ENCODE peak calls at places on chromosome 3, in seven cellular contexts. F is DND-41, M is dorsolateral prefrontal cortex, W is brain microvascular endothelial cell, S is A549, G is gastrocnemius medialis, B is Peyer's patch. K is an unnamed sample.

GRCh38 chr3:147509444-147509843 is 100.3 kb downstream of the ZIC1 start:
- DNase-seq in F (no peak), M (no peak), W (no peak), S (no peak), G (no peak), B (no peak), K (no peak)

GRCh38 chr3:103367481-103367880 is 932.7 kb downstream of the ZPLD1 start:
- DNase-seq in F (no peak), M (no peak), W (no peak), S (no peak), G (no peak), B (no peak), K (no peak)

GRCh38 chr3:58384381-58385090 is 49.1 kb downstream of the PDHB start:
- DNase-seq in F (no peak), M (no peak), W (no peak), S (no peak), G (no peak), B (no peak), K (no peak)

GRCh38 chr3:197352382-197352781 is 54.0 kb upstream of the DLG1 start:
- DNase-seq in F (no peak), M (no peak), W (peak), S (no peak), G (peak), B (no peak), K (no peak)

GRCh38 chr3:73324203-73325155 is 263.0 kb downstream of the EBLN2 start:
- DNase-seq in F (no peak), M (no peak), W (no peak), S (no peak), G (no peak), B (no peak), K (no peak)

GRCh38 chr3:171284308-171285075 is 175.7 kb downstream of the TNIK start:
- DNase-seq in F (no peak), M (no peak), W (peak), S (peak), G (peak), B (no peak), K (peak)

GRCh38 chr3:95705786-95706418 is 1108.5 kb upstream of the EPHA6 start:
- DNase-seq in F (peak), M (no peak), W (no peak), S (no peak), G (no peak), B (no peak), K (no peak)

GRCh38 chr3:136862611-136862951 is 573 bp downstream of the NCK1 start:
- DNase-seq in F (peak), M (peak), W (peak), S (peak), G (peak), B (peak), K (peak)

GRCh38 chr3:159860727-159861126 is 127.9 kb upstream of the IL12A start:
- DNase-seq in F (no peak), M (no peak), W (no peak), S (no peak), G (no peak), B (no peak), K (no peak)

GRCh38 chr3:195112361-195112791 is 158.6 kb downstream of the XXYLT1 start:
- DNase-seq in F (no peak), M (no peak), W (no peak), S (no peak), G (no peak), B (no peak), K (no peak)

GRCh38 chr3:122767690-122768372 is 25.8 kb downstream of the HSPBAP1 start:
- DNase-seq in F (no peak), M (no peak), W (no peak), S (no peak), G (no peak), B (no peak), K (no peak)

GRCh38 chr3:141442421-141442820 is 44.4 kb upstream of the RASA2 start:
- DNase-seq in F (no peak), M (no peak), W (no peak), S (no peak), G (no peak), B (no peak), K (no peak)

GRCh38 chr3:49998326-49998725 is 58.4 kb downstream of the RBM6 start:
- DNase-seq in F (no peak), M (no peak), W (peak), S (no peak), G (no peak), B (no peak), K (peak)

GRCh38 chr3:142523921-142524566 is 54.5 kb downstream of the ATR start:
- DNase-seq in F (no peak), M (no peak), W (peak), S (no peak), G (no peak), B (no peak), K (no peak)

GRCh38 chr3:177055557-177056290 is 141.6 kb downstream of the TBL1XR1 start:
- DNase-seq in F (no peak), M (no peak), W (no peak), S (no peak), G (no peak), B (no peak), K (no peak)

GRCh38 chr3:73037369-73037699 is 24.1 kb upstream of the EBLN2 start:
- DNase-seq in F (no peak), M (no peak), W (peak), S (no peak), G (no peak), B (no peak), K (no peak)

GRCh38 chr3:175111036-175111435 is 251.9 kb downstream of the NAALADL2 start:
- DNase-seq in F (no peak), M (no peak), W (peak), S (no peak), G (no peak), B (no peak), K (no peak)

GRCh38 chr3:99639579-99639978 is 1.2 kb downstream of the COL8A1 start:
- DNase-seq in F (no peak), M (no peak), W (no peak), S (no peak), G (no peak), B (no peak), K (no peak)

GRCh38 chr3:183548262-183548769 is 7.2 kb downstream of the KLHL6 start:
- DNase-seq in F (no peak), M (no peak), W (peak), S (peak), G (no peak), B (peak), K (peak)

GRCh38 chr3:135514064-135514455 is 451.5 kb upstream of the PPP2R3A start:
- DNase-seq in F (no peak), M (no peak), W (no peak), S (no peak), G (no peak), B (no peak), K (no peak)

GRCh38 chr3:65828706-65829105 is 210.0 kb downstream of the MAGI1 start:
- DNase-seq in F (no peak), M (no peak), W (peak), S (no peak), G (no peak), B (no peak), K (no peak)

GRCh38 chr3:55500555-55501340 is 13.6 kb upstream of the WNT5A start:
- DNase-seq in F (no peak), M (no peak), W (no peak), S (no peak), G (no peak), B (no peak), K (no peak)

GRCh38 chr3:34882764-34883163 is 756.6 kb upstream of the ARPP21 start:
- DNase-seq in F (peak), M (no peak), W (peak), S (no peak), G (no peak), B (no peak), K (no peak)

GRCh38 chr3:186133980-186134379 is 25.1 kb upstream of the ETV5 start:
- DNase-seq in F (no peak), M (no peak), W (no peak), S (no peak), G (no peak), B (no peak), K (no peak)

GRCh38 chr3:172919297-172919683 is 168.8 kb downstream of the ECT2 start:
- DNase-seq in F (no peak), M (no peak), W (no peak), S (no peak), G (no peak), B (no peak), K (no peak)

GRCh38 chr3:158728851-158729250 is 3.4 kb downstream of the RARRES1 start:
- DNase-seq in F (no peak), M (no peak), W (no peak), S (no peak), G (no peak), B (no peak), K (no peak)

GRCh38 chr3:66904336-66904735 is 93.8 kb upstream of the KBTBD8 start:
- DNase-seq in F (no peak), M (no peak), W (no peak), S (no peak), G (no peak), B (no peak), K (no peak)

GRCh38 chr3:111590096-111590491 is 5.1 kb downstream of the ZBED2 start:
- DNase-seq in F (no peak), M (no peak), W (no peak), S (no peak), G (no peak), B (no peak), K (no peak)

GRCh38 chr3:189710620-189711388 is 79.6 kb downstream of the TP63 start:
- DNase-seq in F (no peak), M (no peak), W (peak), S (peak), G (peak), B (no peak), K (peak)

GRCh38 chr3:46693038-46693896 is at the start of gene ALS2CL:
- DNase-seq in F (no peak), M (no peak), W (no peak), S (peak), G (peak), B (peak), K (peak)

GRCh38 chr3:71131893-71132314 is 451.6 kb downstream of the FOXP1 start:
- DNase-seq in F (no peak), M (peak), W (no peak), S (no peak), G (no peak), B (no peak), K (no peak)

GRCh38 chr3:187808466-187809291 is 63.4 kb upstream of the BCL6 start:
- DNase-seq in F (no peak), M (no peak), W (no peak), S (no peak), G (no peak), B (peak), K (peak)

GRCh38 chr3:53071882-53072431 is 26.1 kb upstream of the SFMBT1 start:
- DNase-seq in F (no peak), M (no peak), W (no peak), S (no peak), G (no peak), B (no peak), K (no peak)

GRCh38 chr3:107441617-107442016 is 64.4 kb downstream of the CCDC54 start:
- DNase-seq in F (no peak), M (no peak), W (peak), S (no peak), G (no peak), B (no peak), K (no peak)

GRCh38 chr3:45954306-45954705 is 11.0 kb downstream of the CXCR6 start:
- DNase-seq in F (no peak), M (no peak), W (no peak), S (no peak), G (no peak), B (no peak), K (no peak)

DNA sequence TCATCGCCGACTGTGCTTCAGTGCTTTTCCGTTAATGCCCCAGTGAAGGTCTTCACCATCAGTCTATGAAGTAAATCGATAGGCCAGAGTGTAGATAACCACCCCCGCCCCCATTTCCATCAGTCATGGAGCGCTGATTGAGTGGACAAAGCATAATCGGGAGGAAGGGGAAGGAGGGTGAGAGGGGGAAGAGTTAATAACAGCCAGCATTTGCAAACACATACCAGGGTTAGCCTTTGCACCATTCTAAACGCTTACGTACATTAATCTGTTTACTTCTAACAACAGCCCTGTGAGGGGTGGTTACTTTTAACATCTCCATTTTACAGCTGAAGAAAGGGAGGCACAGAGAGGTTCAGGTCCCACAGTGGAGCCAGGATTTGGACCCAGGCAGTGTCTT is 26.8 kb downstream of the EDEM1 start:
- DNase-seq in F (no peak), M (no peak), W (no peak), S (no peak), G (no peak), B (no peak), K (no peak)
- H3K27ac ChIP-seq in F (peak), M (no peak), W (no peak), S (no peak), G (no peak), B (no peak), K (no peak)

GRCh38 chr3:119463171-119464169 is at the start of gene TMEM39A:
- DNase-seq in F (peak), M (peak), W (peak), S (peak), G (peak), B (peak), K (peak)
- TF ChIP-seq CTCF in F (no peak), M (peak), W (peak), S (no peak), G (peak), B (peak), K (no peak)

GRCh38 chr3:40524571-40525285 is at the start of gene ZNF621:
- DNase-seq in F (peak), M (peak), W (peak), S (peak), G (peak), B (peak), K (peak)
- H3K27ac ChIP-seq in F (peak), M (peak), W (peak), S (peak), G (peak), B (peak), K (peak)

GRCh38 chr3:39180546-39181346 is 11.6 kb downstream of the XIRP1 start:
- DNase-seq in F (peak), M (peak), W (peak), S (peak), G (peak), B (peak), K (peak)
- TF ChIP-seq CTCF in F (no peak), M (no peak), W (peak), S (no peak), G (peak), B (peak), K (no peak)

GRCh38 chr3:9976736-9977709 is 9.6 kb downstream of the EMC3 start:
- DNase-seq in F (no peak), M (peak), W (peak), S (peak), G (peak), B (no peak), K (peak)
- H3K27ac ChIP-seq in F (no peak), M (peak), W (peak), S (peak), G (peak), B (peak), K (peak)

GRCh38 chr3:12818773-12819172 is 22.3 kb downstream of the CAND2 start:
- DNase-seq in F (no peak), M (no peak), W (no peak), S (no peak), G (no peak), B (no peak), K (no peak)

GRCh38 chr3:12824299-12824698 is 17.1 kb downstream of the RPL32 start:
- DNase-seq in F (no peak), M (no peak), W (no peak), S (no peak), G (no peak), B (no peak), K (no peak)

GRCh38 chr3:12818273-12818672 is 21.8 kb downstream of the CAND2 start:
- DNase-seq in F (no peak), M (no peak), W (no peak), S (no peak), G (no peak), B (no peak), K (no peak)

GRCh38 chr3:12817341-12817705 is 20.8 kb downstream of the CAND2 start:
- DNase-seq in F (no peak), M (no peak), W (no peak), S (no peak), G (no peak), B (no peak), K (no peak)

DNA sequence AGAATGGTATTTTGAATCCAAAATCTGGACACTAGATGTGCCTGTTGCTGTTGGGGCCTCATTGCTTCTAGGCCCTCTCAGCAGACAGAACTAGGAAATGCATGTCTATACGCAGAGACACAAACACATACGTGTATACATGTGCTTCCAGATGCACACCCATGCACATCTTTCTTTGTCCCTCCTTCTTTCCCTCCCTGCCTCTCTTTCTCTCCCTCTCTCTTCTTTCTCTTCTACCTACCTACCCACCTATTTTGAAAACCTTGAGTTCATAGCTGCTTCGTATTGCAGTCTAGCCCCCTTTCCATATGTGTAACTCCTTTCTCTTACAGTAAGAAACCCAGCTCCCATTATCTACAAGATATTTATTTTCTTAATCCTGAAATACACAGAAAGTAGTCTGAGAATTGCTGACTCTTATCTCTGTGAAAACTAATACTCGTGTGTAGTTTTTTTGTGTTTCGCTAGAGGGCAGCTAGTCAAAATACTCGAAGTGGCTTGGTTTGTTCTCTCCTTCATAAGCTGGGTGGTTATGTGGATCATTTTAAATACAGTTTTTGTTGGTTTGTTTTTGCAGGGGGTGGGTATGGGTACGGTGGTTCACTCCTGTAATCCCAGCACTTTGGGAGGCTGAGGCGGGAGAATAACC is 18.5 kb downstream of the RPL32 start:
- DNase-seq in F (no peak), M (no peak), W (peak), S (peak), G (no peak), B (no peak), K (no peak)
- TF ChIP-seq CTCF in F (no peak), M (peak), W (peak), S (peak), G (no peak), B (peak), K (peak)

GRCh38 chr3:127011270-127011992 is 28.5 kb downstream of the PLXNA1 start:
- DNase-seq in F (no peak), M (no peak), W (no peak), S (no peak), G (peak), B (no peak), K (no peak)

GRCh38 chr3:127009531-127009930 is 26.6 kb downstream of the PLXNA1 start:
- DNase-seq in F (no peak), M (no peak), W (no peak), S (no peak), G (no peak), B (no peak), K (no peak)

GRCh38 chr3:127013758-127014535 is 31.0 kb downstream of the PLXNA1 start:
- DNase-seq in F (no peak), M (no peak), W (no peak), S (no peak), G (no peak), B (no peak), K (no peak)

GRCh38 chr3:127013196-127013595 is 30.3 kb downstream of the PLXNA1 start:
- DNase-seq in F (no peak), M (no peak), W (no peak), S (no peak), G (no peak), B (no peak), K (no peak)

DNA sequence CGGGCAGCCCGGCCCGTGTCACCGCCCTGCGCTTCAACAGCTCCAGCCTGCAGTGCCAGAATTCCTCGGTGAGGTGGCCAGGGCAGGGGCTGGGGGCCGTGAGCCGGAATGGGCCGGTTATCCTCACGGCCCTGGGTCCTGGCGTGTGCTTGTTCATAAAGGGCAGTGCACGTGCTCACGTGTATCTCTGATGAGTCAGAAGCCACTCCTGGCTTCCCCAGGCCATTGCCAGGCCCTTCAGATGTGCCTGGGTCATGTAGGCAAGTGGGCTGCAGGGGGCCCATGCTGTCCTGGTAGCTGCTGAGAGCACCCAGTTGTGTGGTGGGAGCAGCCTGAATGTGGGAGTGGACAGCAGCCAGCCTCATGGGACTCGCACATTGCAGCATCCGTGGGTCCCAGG is 29.2 kb downstream of the PLXNA1 start:
- DNase-seq in F (no peak), M (no peak), W (no peak), S (no peak), G (no peak), B (no peak), K (peak)
- H3K27ac ChIP-seq in F (no peak), M (peak), W (no peak), S (no peak), G (no peak), B (no peak), K (no peak)

K was measured in RWPE1.